ENCODE peak calls at places on chromosomes 16 and 17, in four cellular contexts. One of them, this sample, is unnamed.

GRCh38 chr16:3738128-3738527 is 20.8 kb upstream of the TRAP1 start:
- DNase-seq in stomach: no peak
- DNase-seq in mammary epithelial cell: no peak
- DNase-seq in spleen: no peak
- DNase-seq in this sample: no peak

GRCh38 chr16:85460983-85461813 is 151.9 kb upstream of the GSE1 start:
- DNase-seq in stomach: no peak
- DNase-seq in mammary epithelial cell: peak
- DNase-seq in spleen: no peak
- DNase-seq in this sample: no peak

GRCh38 chr17:1577186-1577585 is 14.6 kb upstream of the PITPNA start:
- DNase-seq in stomach: peak
- DNase-seq in mammary epithelial cell: peak
- DNase-seq in spleen: peak
- DNase-seq in this sample: no peak

GRCh38 chr16:78439646-78440045 is 340.2 kb downstream of the WWOX start:
- DNase-seq in stomach: no peak
- DNase-seq in mammary epithelial cell: no peak
- DNase-seq in spleen: no peak
- DNase-seq in this sample: no peak

GRCh38 chr17:73404246-73404645 is 92.4 kb upstream of the CDC42EP4 start:
- DNase-seq in stomach: no peak
- DNase-seq in mammary epithelial cell: no peak
- DNase-seq in spleen: peak
- DNase-seq in this sample: no peak

GRCh38 chr17:71959129-71959528 is 161.7 kb upstream of the SOX9 start:
- DNase-seq in stomach: no peak
- DNase-seq in mammary epithelial cell: no peak
- DNase-seq in spleen: no peak
- DNase-seq in this sample: peak

GRCh38 chr16:81511371-81511770 is 66.8 kb downstream of the CMIP start:
- DNase-seq in stomach: no peak
- DNase-seq in mammary epithelial cell: peak
- DNase-seq in spleen: no peak
- DNase-seq in this sample: no peak

GRCh38 chr17:58391302-58391984 is 25.9 kb downstream of the RNF43 start:
- DNase-seq in stomach: peak
- DNase-seq in mammary epithelial cell: peak
- DNase-seq in spleen: no peak
- DNase-seq in this sample: no peak

GRCh38 chr17:31321481-31321880 is at the start of gene EVI2A:
- DNase-seq in stomach: no peak
- DNase-seq in mammary epithelial cell: peak
- DNase-seq in spleen: peak
- DNase-seq in this sample: peak

GRCh38 chr16:57305159-57305811 is 20.8 kb upstream of the PLLP start:
- DNase-seq in stomach: peak
- DNase-seq in mammary epithelial cell: no peak
- DNase-seq in spleen: peak
- DNase-seq in this sample: no peak

GRCh38 chr16:57303021-57303909 is 18.8 kb upstream of the PLLP start:
- DNase-seq in stomach: no peak
- DNase-seq in mammary epithelial cell: no peak
- DNase-seq in spleen: peak
- DNase-seq in this sample: no peak

GRCh38 chr16:57303910-57304168 is 19.4 kb upstream of the PLLP start:
- DNase-seq in stomach: no peak
- DNase-seq in mammary epithelial cell: no peak
- DNase-seq in spleen: no peak
- DNase-seq in this sample: no peak

GRCh38 chr16:57306676-57307341 is 22.3 kb upstream of the PLLP start:
- DNase-seq in stomach: peak
- DNase-seq in mammary epithelial cell: no peak
- DNase-seq in spleen: peak
- DNase-seq in this sample: no peak

GRCh38 chr16:57304169-57305061 is 19.9 kb upstream of the PLLP start:
- DNase-seq in stomach: peak
- DNase-seq in mammary epithelial cell: peak
- DNase-seq in spleen: peak
- DNase-seq in this sample: no peak
- H3K27ac ChIP-seq in stomach: peak
- H3K27ac ChIP-seq in mammary epithelial cell: no peak
- H3K27ac ChIP-seq in spleen: no peak
- H3K27ac ChIP-seq in this sample: no peak

GRCh38 chr16:89071686-89072182 is 21.9 kb upstream of the ACSF3 start:
- DNase-seq in stomach: no peak
- DNase-seq in mammary epithelial cell: no peak
- DNase-seq in spleen: no peak
- DNase-seq in this sample: no peak
- H3K27ac ChIP-seq in stomach: no peak
- H3K27ac ChIP-seq in mammary epithelial cell: no peak
- H3K27ac ChIP-seq in spleen: no peak
- H3K27ac ChIP-seq in this sample: no peak

DNA sequence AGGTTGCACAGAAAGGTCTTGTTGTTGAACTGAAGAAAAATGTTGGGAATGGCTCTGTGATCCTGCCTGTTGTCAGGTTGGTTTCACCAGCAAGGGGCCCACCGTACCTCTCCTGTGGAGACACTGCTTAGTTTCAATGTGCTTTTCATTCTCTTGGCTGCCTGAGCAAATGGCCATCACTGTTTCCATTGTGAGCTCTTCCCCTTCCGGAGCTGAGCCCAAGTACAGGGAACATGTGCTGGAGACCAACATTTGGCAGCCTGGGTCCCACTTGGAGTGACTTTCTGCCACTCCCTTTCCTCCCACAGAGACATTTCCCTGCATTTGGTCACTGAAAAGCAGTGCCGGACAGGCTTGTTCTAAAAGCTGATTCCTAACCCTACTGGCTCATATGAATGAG is 23.1 kb downstream of the GABARAPL2 start:
- DNase-seq in stomach: no peak
- DNase-seq in mammary epithelial cell: no peak
- DNase-seq in spleen: no peak
- DNase-seq in this sample: no peak
- H3K27ac ChIP-seq in stomach: peak
- H3K27ac ChIP-seq in mammary epithelial cell: no peak
- H3K27ac ChIP-seq in spleen: no peak
- H3K27ac ChIP-seq in this sample: no peak

DNA sequence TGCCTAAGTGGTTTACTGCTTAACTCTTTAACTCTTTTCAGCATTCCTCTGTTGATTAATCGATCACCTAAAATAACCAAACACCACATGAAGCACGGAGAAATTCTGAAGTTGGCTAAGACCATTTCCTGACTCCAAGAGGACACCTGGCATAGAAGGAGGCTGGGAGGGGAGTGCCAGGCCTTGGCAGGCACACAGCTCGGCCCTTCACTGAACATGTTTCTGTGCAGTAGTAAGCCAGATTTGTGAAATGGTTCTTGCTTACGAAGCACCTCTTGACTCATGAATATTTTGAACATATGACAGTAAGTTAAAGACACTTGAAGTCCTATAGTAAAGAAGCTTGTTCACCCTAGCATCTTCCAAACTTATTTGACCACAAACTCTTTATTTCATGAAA is 82.3 kb downstream of the FOXL1 start:
- DNase-seq in stomach: no peak
- DNase-seq in mammary epithelial cell: no peak
- DNase-seq in spleen: no peak
- DNase-seq in this sample: no peak
- H3K27ac ChIP-seq in stomach: no peak
- H3K27ac ChIP-seq in mammary epithelial cell: no peak
- H3K27ac ChIP-seq in spleen: no peak
- H3K27ac ChIP-seq in this sample: no peak

DNA sequence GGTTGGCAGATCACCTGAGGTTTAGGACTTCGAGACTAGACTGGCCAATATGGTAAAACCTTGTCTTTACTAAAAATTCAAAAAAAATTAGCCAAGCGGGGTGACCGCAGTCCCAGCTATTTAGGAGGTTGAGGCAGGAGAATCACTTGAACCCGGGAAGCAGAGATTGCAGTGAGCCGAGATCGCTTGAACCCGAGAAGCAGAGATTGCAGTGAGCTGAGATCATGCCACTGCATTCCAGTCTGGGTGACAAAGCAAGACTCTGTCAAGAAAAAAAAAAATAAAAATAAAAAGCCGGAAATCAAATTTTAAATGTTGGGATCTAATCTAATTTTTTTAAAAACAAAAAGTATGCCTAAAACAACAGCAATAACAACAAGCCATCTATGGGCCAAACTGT is 56.3 kb downstream of the ABCC1 start:
- DNase-seq in stomach: no peak
- DNase-seq in mammary epithelial cell: no peak
- DNase-seq in spleen: no peak
- DNase-seq in this sample: no peak
- H3K27ac ChIP-seq in stomach: peak
- H3K27ac ChIP-seq in mammary epithelial cell: no peak
- H3K27ac ChIP-seq in spleen: no peak
- H3K27ac ChIP-seq in this sample: peak

GRCh38 chr17:11239379-11239970 is 1.5 kb upstream of the SHISA6 start:
- DNase-seq in stomach: no peak
- DNase-seq in mammary epithelial cell: no peak
- DNase-seq in spleen: no peak
- DNase-seq in this sample: no peak
- H3K27ac ChIP-seq in stomach: no peak
- H3K27ac ChIP-seq in mammary epithelial cell: no peak
- H3K27ac ChIP-seq in spleen: no peak
- H3K27ac ChIP-seq in this sample: no peak

DNA sequence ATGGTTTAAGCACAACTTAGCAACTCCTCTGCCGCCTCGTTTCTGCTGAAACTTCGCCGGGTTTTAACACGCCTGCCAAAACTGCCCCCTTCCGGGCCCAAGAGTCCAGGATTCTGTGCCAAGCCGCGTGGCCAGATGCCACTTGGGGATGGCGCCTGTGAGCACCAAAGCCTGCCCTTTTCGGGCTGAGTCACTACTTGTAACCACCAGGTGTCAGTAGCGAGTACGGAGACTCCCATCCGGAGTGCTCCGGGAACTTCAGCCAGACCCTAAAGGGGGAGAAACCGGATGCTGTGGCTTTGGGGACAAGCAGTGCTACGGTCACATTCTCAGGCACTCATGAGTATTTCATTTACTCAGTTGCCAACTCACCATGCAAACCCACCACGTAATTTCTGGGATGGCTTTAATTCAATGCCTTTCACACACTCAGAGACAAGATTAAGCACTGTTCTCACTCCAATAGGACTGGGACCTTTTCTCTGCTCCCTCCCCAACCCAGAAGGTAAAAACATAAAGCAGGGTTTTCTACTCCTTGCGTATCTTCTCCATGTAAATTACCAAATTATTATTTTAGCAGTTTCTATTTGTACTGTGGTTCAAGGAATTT is 7.7 kb downstream of the PMP22 start:
- DNase-seq in stomach: peak
- DNase-seq in mammary epithelial cell: peak
- DNase-seq in spleen: peak
- DNase-seq in this sample: peak
- H3K27ac ChIP-seq in stomach: peak
- H3K27ac ChIP-seq in mammary epithelial cell: no peak
- H3K27ac ChIP-seq in spleen: peak
- H3K27ac ChIP-seq in this sample: no peak

GRCh38 chr17:42184717-42185496 is at the start of gene HCRT:
- DNase-seq in stomach: no peak
- DNase-seq in mammary epithelial cell: no peak
- DNase-seq in spleen: no peak
- DNase-seq in this sample: no peak
- H3K27ac ChIP-seq in stomach: peak
- H3K27ac ChIP-seq in mammary epithelial cell: no peak
- H3K27ac ChIP-seq in spleen: peak
- H3K27ac ChIP-seq in this sample: no peak

This sample was measured in Karpas-422.